ENCODE peak calls at places on chromosome 11, in four cellular contexts. N, G, J and Y are unnamed samples.

GRCh38 chr11:83033972-83034672 is 37.6 kb downstream of the RAB30 start:
- DNase-seq in J (no peak), G (no peak), N (no peak), Y (no peak)

GRCh38 chr11:112776834-112777793 is 184.1 kb upstream of the NCAM1 start:
- DNase-seq in J (no peak), N (no peak), G (no peak), Y (no peak)

GRCh38 chr11:94746721-94747120 is 21.4 kb upstream of the AMOTL1 start:
- DNase-seq in J (no peak), N (no peak), G (no peak), Y (no peak)

GRCh38 chr11:121132211-121132976 is 31.4 kb downstream of the TECTA start:
- DNase-seq in G (no peak), J (peak), N (peak), Y (no peak)

GRCh38 chr11:24091594-24091993 is 405.3 kb upstream of the LUZP2 start:
- DNase-seq in G (no peak), J (no peak), N (no peak), Y (no peak)

GRCh38 chr11:103035656-103036434 is 56.1 kb downstream of the DCUN1D5 start:
- DNase-seq in G (no peak), N (peak), J (peak), Y (peak)

GRCh38 chr11:94010136-94010535 is 11.0 kb upstream of the HEPHL1 start:
- DNase-seq in G (no peak), J (no peak), N (no peak), Y (no peak)

GRCh38 chr11:107747622-107748021 is 35.8 kb upstream of the SLN start:
- DNase-seq in N (no peak), J (no peak), G (no peak), Y (no peak)

GRCh38 chr11:113974741-113975470 is at the start of gene HTR3A:
- DNase-seq in J (peak), N (peak), G (peak), Y (peak)

GRCh38 chr11:110919241-110919893 is 207.1 kb upstream of the ARHGAP20 start:
- DNase-seq in J (no peak), G (no peak), N (no peak), Y (no peak)

GRCh38 chr11:12287374-12288211 is 89.8 kb upstream of the PARVA start:
- DNase-seq in G (peak), N (peak), J (peak), Y (peak)

GRCh38 chr11:66100272-66101037 is 30.4 kb downstream of the PACS1 start:
- DNase-seq in G (no peak), J (no peak), N (no peak), Y (no peak)

GRCh38 chr11:57143459-57143858 is 38.3 kb upstream of the LRRC55 start:
- DNase-seq in G (no peak), N (peak), J (no peak), Y (no peak)

GRCh38 chr11:94219771-94220170 is 84.6 kb upstream of the IZUMO1R start:
- DNase-seq in J (no peak), G (no peak), N (no peak), Y (no peak)

GRCh38 chr11:44136176-44136945 is 40.9 kb downstream of the EXT2 start:
- DNase-seq in J (no peak), N (no peak), G (no peak), Y (no peak)

GRCh38 chr11:119363874-119364590 is 17.5 kb downstream of the USP2 start:
- DNase-seq in J (no peak), N (peak), G (no peak), Y (no peak)

GRCh38 chr11:12123177-12123576 is 12.8 kb downstream of the MICAL2 start:
- DNase-seq in J (no peak), N (no peak), G (no peak), Y (no peak)

GRCh38 chr11:130192845-130193267 is 33.3 kb downstream of the ST14 start:
- DNase-seq in J (no peak), N (no peak), G (no peak), Y (peak)

GRCh38 chr11:19380375-19380774 is 139.6 kb upstream of the E2F8 start:
- DNase-seq in J (peak), N (no peak), G (no peak), Y (no peak)

GRCh38 chr11:7531011-7531410 is 17.2 kb downstream of the PPFIBP2 start:
- DNase-seq in N (no peak), G (no peak), J (no peak), Y (no peak)

GRCh38 chr11:94151903-94152677 is 23.4 kb downstream of the PANX1 start:
- DNase-seq in G (no peak), N (peak), J (peak), Y (peak)

GRCh38 chr11:67520856-67521824 is 2.1 kb downstream of the CABP2 start:
- DNase-seq in J (no peak), N (no peak), G (no peak), Y (no peak)

GRCh38 chr11:73577496-73577917 is 20.4 kb downstream of the FAM168A start:
- DNase-seq in N (no peak), G (no peak), J (no peak), Y (no peak)

GRCh38 chr11:126408496-126408895 is 53.0 kb downstream of the ST3GAL4 start:
- DNase-seq in J (no peak), N (no peak), G (no peak), Y (no peak)

GRCh38 chr11:36672815-36673450 is 74.9 kb upstream of the RAG2 start:
- DNase-seq in N (peak), G (no peak), J (peak), Y (peak)

GRCh38 chr11:10438451-10438850 is 16.6 kb upstream of the AMPD3 start:
- DNase-seq in G (no peak), N (no peak), J (no peak), Y (no peak)

GRCh38 chr11:123060265-123061000 is 1.5 kb downstream of the HSPA8 start:
- DNase-seq in N (peak), J (no peak), G (no peak), Y (no peak)

GRCh38 chr11:121099885-121100284 is 1.2 kb upstream of the TECTA start:
- DNase-seq in N (no peak), J (no peak), G (no peak), Y (no peak)

GRCh38 chr11:65538915-65539374 is 14.1 kb downstream of the SCYL1 start:
- DNase-seq in N (no peak), J (no peak), G (no peak), Y (no peak)

GRCh38 chr11:9232482-9232881 is 32.7 kb downstream of the DENND5A start:
- DNase-seq in J (no peak), N (no peak), G (no peak), Y (no peak)

GRCh38 chr11:91773090-91773489 is 451.5 kb upstream of the FAT3 start:
- DNase-seq in N (no peak), J (no peak), G (peak), Y (no peak)

GRCh38 chr11:32088117-32088941 is 2.5 kb upstream of the RCN1 start:
- DNase-seq in N (no peak), J (no peak), G (no peak), Y (no peak)

GRCh38 chr11:86524603-86525352 is 147.6 kb downstream of the ME3 start:
- DNase-seq in N (no peak), G (no peak), J (peak), Y (peak)
- TF ChIP-seq FOSL1 in N (no peak), G (no peak), J (no peak), Y (no peak)

GRCh38 chr11:109306322-109306721 is 115.7 kb upstream of the C11orf87 start:
- DNase-seq in J (no peak), N (no peak), G (no peak), Y (no peak)

GRCh38 chr11:109304159-109304558 is 117.8 kb upstream of the C11orf87 start:
- DNase-seq in N (no peak), J (no peak), G (no peak), Y (no peak)

GRCh38 chr11:109305009-109305408 is 117.0 kb upstream of the C11orf87 start:
- DNase-seq in J (no peak), G (no peak), N (no peak), Y (no peak)

GRCh38 chr11:109308551-109308950 is 113.4 kb upstream of the C11orf87 start:
- DNase-seq in G (no peak), J (no peak), N (no peak), Y (no peak)

GRCh38 chr11:109309153-109309552 is 112.8 kb upstream of the C11orf87 start:
- DNase-seq in J (no peak), N (no peak), G (no peak), Y (no peak)
- TF ChIP-seq FOSL1 in J (no peak), N (no peak), G (no peak), Y (no peak)

DNA sequence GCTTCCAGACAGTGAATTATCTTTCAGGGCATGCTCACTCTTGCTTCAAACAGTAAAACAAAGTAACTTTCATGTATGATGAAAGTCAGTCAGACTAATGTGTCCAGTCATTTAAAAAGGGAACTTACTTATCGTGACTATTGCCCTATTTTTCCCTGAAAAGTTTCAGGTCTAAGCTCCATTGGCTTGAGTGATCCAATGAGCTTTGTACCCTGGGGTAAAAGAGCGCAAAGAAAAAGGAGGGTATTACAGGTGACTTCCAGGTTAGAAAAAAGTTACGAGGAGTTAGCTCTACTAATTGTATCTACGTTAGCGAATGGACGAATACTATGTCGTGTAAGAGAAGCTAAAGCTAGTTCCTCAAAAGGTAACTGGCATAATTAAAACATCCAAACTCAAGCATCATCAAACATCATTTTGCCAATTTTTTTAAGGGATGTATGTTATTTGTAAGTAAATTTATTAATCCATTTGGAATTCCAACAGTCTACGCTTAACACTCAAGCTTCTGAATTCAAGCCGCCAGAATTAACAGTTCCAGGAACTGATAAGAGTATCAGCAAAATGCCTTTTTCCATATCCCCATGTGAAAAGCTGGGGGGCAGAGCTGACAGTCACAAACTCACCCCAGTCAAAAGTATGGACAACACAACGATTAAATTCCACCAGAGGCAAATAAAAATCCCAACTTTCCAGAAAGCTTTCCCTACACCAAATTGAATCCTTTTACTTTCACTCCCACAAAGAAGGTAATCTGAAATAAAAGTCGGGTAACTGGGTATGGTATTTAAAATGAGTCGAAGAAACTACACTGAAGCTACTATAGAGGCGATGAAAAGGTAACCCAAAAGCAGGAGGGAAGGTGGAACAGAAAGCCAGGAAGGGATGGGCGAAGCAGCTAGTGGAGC is 1.4 kb downstream of the PICALM start:
- DNase-seq in N (no peak), G (no peak), J (no peak), Y (peak)
- TF ChIP-seq FOSL1 in N (no peak), G (no peak), J (no peak), Y (no peak)

DNA sequence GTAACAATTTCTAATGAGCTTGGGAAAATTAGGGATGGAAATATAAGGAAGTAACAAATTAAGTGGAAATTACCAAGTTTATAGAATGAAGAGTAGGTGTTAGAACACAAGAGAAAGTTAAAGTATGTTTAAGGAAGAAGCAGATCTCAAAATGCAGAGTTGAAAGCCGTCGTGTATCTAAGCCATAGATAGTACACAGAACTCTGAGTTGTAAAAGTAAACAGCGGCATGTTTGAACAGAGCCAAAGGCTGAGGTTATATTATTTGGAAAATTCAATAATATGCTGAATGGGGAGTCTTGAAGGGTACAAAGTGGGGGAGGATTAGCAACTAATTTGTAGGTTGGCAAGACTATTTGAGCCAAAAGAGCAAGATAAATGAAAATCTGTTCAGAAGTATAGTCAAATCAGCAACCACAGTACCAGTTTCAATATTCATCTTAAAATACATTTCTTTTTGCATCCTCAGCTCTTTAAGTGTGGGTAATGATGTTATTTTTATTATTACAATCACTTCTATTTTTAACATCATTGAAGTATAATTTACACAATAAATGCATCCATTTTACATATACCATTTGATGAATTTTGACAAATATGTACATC is 594.8 kb upstream of the ANO3 start:
- DNase-seq in J (no peak), N (no peak), G (no peak), Y (peak)
- TF ChIP-seq FOSL1 in J (no peak), N (no peak), G (no peak), Y (no peak)

GRCh38 chr11:17683378-17684161 is 35.8 kb upstream of the MYOD1 start:
- DNase-seq in G (no peak), J (peak), N (no peak), Y (peak)

GRCh38 chr11:17686185-17686980 is 33.0 kb upstream of the MYOD1 start:
- DNase-seq in G (no peak), J (no peak), N (no peak), Y (no peak)

GRCh38 chr11:17682848-17683247 is 36.5 kb upstream of the MYOD1 start:
- DNase-seq in G (no peak), J (no peak), N (no peak), Y (no peak)

GRCh38 chr11:17687946-17688670 is 31.3 kb upstream of the MYOD1 start:
- DNase-seq in J (no peak), N (no peak), G (no peak), Y (no peak)

DNA sequence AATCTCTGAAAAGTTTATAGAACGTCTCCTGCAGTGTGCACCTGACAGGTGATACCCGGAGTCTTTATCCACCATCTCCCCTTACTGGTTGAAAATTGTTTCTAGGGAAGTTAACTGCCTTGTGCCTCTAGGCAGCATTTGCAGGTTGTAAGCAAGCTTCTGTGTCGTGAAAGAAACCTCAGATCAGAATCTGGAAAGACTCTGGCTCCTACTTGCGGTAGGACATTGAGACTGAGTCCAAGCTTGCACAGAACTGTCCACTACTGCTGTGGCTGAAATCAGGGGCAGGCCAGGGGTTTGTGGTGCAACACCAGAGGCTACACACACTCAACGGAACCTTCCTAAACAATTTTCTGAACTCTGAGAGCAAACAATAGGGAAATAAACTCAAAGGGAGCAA is 34.8 kb upstream of the MYOD1 start:
- DNase-seq in N (no peak), G (no peak), J (no peak), Y (no peak)
- TF ChIP-seq FOSL1 in N (no peak), G (no peak), J (no peak), Y (no peak)

GRCh38 chr11:2202071-2202899 is 30.7 kb upstream of the TH start:
- DNase-seq in J (no peak), G (no peak), N (no peak), Y (no peak)
- TF ChIP-seq FOSL1 in J (no peak), G (no peak), N (no peak), Y (no peak)

DNA sequence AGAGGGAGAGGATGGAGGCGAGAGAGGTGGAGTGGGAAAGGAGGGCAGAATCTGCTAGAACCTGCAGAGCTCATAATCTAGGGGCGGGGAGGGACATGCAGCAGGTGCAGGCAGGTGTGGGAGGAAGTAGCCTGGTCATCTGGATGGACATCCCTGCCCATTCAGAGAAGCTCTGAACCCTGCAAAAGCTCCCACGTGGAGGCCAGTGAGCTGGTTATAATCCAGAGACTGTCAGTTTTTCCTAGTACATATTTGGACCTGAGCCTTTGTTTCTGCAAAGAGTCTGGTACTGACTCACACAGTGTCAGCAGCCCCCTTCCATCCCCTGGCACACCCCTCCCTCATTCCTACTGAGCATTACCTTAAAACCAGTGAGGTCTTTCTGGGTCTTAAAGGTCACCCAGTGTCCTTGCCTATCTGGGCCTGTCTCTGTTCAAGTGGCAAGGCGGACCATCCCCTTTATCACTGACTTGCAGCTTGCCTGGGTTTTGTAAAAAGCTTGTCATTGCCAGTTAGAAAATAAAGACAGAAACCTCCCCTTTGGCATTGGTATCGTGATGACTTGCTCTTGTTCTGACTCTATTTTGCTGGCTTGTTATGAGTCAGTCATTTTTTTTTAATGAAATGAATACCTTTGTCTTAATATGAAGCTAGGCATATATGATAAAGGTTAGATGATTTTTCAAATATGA is 26.1 kb downstream of the PTPRJ start:
- DNase-seq in J (no peak), G (no peak), N (peak), Y (no peak)
- TF ChIP-seq FOSL1 in J (no peak), G (no peak), N (peak), Y (no peak)

DNA sequence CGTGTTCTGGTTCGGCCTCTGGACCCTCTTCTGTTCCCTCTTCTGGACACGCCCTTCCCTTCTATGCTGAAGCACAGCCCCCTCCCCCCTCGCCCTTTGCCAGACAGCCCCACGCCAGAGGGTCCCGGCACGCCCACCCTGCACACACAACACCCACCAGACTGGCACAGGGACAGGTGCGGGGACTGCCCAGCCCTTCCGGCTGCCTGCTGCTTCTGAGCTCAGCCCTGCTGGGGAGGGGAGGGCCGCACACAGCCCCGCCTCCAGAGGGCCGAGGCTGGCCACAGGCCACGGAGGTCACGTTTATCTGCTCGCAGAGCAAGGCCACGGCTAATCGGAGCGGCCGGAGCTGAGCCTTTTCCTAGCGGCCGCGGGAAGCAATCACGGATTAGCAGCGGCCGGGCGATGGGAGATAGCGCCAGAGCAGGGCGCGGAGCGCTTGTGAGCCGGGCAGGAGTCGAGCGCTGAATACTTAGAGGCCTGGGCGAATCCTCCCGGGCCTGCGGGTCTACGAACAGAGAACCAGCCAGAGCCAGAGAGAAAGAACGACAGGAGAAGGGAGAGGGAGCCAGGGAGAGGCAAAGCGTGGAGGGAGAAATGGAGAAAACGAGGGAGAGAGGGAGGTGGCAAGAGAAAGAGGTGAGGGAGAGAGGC is 21.5 kb downstream of the OTUB1 start:
- DNase-seq in G (no peak), J (peak), N (peak), Y (peak)
- TF ChIP-seq FOSL1 in G (no peak), J (no peak), N (no peak), Y (no peak)

DNA sequence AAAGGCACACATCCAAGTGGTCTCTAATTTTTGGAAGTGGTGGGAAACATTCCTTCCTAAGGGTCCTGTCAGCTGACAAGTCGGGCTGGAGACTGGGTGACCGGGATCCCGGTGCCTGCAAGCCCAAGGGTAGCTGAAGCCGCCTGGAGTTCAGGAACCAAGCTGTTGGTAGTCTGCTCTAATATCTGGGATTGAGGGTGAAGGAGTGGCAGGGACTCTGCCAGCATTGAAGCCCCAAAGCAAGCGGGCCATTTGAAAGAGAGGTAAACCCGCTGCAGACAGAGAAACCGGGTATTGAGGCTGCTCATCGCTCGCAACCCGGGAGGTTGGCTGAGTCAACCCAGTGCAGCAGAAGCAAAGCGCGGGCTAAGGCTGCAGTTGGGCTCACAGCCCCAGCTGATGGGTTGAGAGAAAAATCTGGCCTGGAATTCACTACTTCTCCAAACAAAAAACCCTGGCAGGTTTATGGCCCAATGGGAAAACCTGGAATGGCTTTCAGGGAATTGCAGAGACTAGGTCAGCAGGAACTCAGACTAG is 28.2 kb upstream of the FBXO3 start:
- DNase-seq in J (peak), N (no peak), G (peak), Y (peak)
- TF ChIP-seq FOSL1 in J (no peak), N (no peak), G (no peak), Y (no peak)